ENCODE peak calls at places on chromosomes 5 and 9, in six cellular contexts. I, X, U, O, L and B are unnamed samples.

GRCh38 chr9:124122813-124123462 is 111.4 kb downstream of the LHX2 start:
- DNase-seq in I (no peak), X (no peak), U (no peak), O (peak; percentile 43), L (no peak), B (no peak)

GRCh38 chr5:150511641-150512367 is 3.9 kb downstream of the NDST1 start:
- DNase-seq in I (no peak), X (peak; percentile 63), U (no peak), O (peak; percentile 80), L (no peak), B (peak; percentile 79)

GRCh38 chr5:53479045-53479655 is 1.3 kb upstream of the FST start:
- DNase-seq in I (no peak), X (no peak), U (no peak), O (peak; percentile 48), L (no peak), B (peak; percentile 50)

GRCh38 chr9:35195683-35196082 is 33.9 kb downstream of the UNC13B start:
- DNase-seq in I (no peak), X (peak; percentile 8), U (no peak), O (peak; percentile 29), L (no peak), B (no peak)

GRCh38 chr5:38755171-38755570 is 90.6 kb upstream of the OSMR start:
- DNase-seq in I (no peak), X (peak; percentile 45), U (no peak), O (peak; percentile 68), L (no peak), B (no peak)

GRCh38 chr5:55633574-55634203 is 78.4 kb downstream of the SLC38A9 start:
- DNase-seq in I (no peak), X (peak; percentile 36), U (no peak), O (peak; percentile 55), L (no peak), B (no peak)

GRCh38 chr9:125380406-125380805 is 118.8 kb downstream of the GAPVD1 start:
- DNase-seq in I (no peak), X (peak; percentile 7), U (no peak), O (peak; percentile 32), L (no peak), B (no peak)

GRCh38 chr5:151696470-151697061 is 9.9 kb upstream of the SPARC start:
- DNase-seq in I (no peak), X (peak; percentile 99), U (no peak), O (peak; percentile 99), L (no peak), B (peak; percentile 77)

GRCh38 chr5:176664886-176665285 is 17.6 kb downstream of the TSPAN17 start:
- DNase-seq in I (no peak), X (no peak), U (no peak), O (no peak), L (no peak), B (no peak)

GRCh38 chr5:91101777-91102379 is 281.2 kb downstream of the ARRDC3 start:
- DNase-seq in I (peak; percentile 53), X (peak; percentile 83), U (peak; percentile 63), O (peak; percentile 84), L (peak; percentile 74), B (peak; percentile 86)
- H2BK120ac ChIP-seq in I (no peak overlapping the region), X (no peak overlapping the region), U (no peak overlapping the region), O (peak overlapping the region; percentile 48), L (no peak overlapping the region), B (no peak overlapping the region)

DNA sequence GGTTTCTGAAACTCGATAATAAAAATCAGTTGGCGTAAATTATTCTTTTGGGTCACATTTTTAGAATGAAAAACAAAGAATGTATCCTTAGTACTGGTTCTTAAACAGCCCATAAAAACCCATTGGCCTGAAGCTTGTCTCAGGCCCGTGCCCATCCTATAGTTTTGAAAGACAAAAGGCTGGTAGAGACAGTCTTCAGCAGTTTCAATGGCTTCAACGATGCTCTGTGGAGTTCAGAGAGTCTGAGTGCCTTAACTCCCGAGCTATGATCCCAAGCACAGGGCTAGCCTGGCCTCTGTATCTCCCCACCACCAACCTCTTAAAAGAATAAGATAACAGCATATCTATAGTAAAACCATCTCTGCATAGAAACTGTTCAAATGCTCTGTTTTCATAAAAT is 595.0 kb downstream of the CDH12 start:
- DNase-seq in I (no peak), X (no peak), U (no peak), O (no peak), L (no peak), B (no peak)
- H3K4me3 ChIP-seq in I (no peak overlapping the region), X (no peak overlapping the region), U (no peak overlapping the region), O (no peak overlapping the region), L (no peak overlapping the region), B (no peak overlapping the region)

DNA sequence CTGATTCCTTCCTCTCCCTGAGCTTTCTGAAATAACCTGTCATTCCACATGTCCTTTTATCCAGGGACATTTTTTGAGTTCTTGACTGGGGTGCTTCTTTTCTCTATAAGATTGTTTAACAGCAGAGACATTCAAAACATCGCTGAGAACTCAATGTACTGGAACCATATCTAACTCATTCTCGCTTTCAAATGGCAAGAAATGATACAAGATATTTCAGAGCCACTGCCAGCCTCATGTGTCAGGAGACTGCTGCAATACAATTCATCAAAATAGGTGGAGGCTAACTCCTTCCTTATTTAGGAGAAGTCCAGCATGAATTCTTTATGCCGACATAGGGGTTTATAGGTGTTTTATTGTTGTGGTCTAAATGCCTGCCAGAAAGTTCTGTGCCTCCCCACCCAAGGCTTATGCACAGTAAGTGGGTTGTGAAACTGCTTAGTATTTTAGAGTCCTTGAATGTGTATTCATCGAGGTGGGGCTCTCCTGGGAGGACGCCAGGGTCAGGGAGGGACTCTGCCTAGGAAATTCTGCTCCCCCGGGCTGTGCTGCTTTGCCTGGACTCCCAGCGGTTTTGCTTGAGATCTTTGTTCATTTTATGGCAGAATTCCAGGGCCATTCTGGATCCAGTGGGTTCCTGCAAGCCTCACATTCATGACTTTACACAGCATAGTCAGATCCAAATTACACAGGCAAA is 53.9 kb downstream of the ZNF474 start:
- DNase-seq in I (no peak), X (no peak), U (no peak), O (peak; percentile 76), L (no peak), B (no peak)
- H2BK120ac ChIP-seq in I (no peak overlapping the region), X (no peak overlapping the region), U (no peak overlapping the region), O (peak overlapping the region; percentile 89), L (no peak overlapping the region), B (no peak overlapping the region)

DNA sequence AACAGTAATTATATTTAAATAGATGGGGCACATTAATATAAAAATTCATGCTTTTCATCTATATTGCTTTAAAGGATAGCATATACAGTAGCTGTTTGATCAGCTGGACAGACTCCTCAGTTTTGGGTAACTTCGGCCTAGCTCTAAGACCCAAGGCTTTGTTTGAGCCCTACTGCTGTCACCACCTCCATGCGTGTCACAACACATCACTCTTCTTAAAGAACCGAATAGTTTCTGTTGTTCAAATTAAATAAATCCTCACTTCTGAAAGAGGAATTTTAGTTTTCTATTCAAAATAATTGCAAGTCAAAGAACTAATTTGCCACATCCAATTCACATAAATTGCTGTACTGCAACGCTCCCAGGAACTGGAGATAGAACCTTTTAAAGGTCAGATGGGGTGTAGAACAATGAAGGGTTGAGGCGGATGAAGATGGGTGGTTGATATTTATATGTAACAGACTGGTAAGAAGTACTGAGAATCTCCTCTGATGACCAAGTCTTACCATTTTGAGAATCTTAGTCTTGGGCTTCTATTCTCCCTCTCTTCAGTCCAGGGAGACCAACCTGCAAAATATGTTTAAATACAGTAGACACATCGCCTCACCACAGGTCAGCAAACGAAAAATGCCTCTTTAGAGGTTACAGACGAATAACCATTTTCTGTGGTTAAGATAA is 1.6 kb downstream of the NREP start:
- DNase-seq in I (no peak), X (no peak), U (no peak), O (no peak), L (no peak), B (no peak)
- H3K4me3 ChIP-seq in I (peak overlapping the region; percentile 84), X (peak overlapping the region; percentile 82), U (peak overlapping the region; percentile 78), O (peak overlapping the region; percentile 95), L (no peak overlapping the region), B (no peak overlapping the region)

GRCh38 chr9:2241875-2242741 is 227.0 kb downstream of the SMARCA2 start:
- DNase-seq in I (peak; percentile 77), X (peak; percentile 91), U (peak; percentile 72), O (peak; percentile 88), L (peak; percentile 80), B (peak; percentile 96)
- H2BK120ac ChIP-seq in I (peak overlapping the region; percentile 1), X (no peak overlapping the region), U (no peak overlapping the region), O (peak overlapping the region; percentile 45), L (peak overlapping the region; percentile 70), B (no peak overlapping the region)

DNA sequence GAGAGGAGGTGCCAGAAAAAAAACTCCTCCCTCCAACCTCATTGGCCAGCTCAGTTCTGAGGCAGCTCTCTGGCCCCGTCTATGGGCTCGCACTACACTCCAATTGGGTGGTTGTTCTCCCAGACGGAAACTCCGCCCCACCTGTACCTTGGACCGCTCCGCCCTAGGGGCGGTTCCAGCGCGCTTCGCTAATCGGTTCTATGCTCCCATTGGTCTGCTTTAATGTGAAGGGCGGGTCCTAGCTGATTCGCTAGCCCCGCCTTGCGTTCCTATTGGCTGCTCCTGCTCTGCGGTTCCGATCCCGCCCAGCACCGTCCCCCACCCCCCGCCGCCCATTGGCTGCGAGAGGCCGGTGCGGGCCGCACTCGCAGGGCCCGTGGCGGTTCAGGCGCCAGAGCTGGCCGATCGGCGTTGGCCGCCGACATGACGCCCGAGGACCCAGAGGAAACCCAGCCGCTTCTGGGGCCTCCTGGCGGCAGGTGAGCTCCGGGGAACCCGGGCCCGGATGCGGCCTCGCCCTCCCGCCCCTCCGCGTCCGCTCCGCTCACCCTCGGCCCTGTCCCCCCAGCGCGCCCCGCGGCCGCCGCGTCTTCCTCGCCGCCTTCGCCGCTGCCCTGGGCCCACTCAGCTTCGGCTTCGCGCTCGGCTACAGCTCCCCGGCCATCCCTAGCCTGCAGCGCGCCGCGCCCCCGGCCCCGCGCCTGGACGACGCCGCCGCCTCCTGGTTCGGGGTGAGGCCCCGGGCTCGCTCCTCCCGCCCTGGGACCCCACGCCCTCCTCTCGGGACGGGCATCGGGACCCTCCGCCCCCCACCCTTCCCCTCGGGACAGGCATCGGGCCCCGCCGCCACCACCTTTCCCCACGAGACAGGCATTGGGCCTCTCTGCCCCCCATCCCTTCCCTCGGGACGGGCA is at the start of gene SLC2A8:
- DNase-seq in I (peak; percentile 99), X (peak; percentile 100), U (peak; percentile 99), O (peak; percentile 99), L (peak; percentile 100), B (peak; percentile 100)
- H3K4me3 ChIP-seq in I (peak within 1 kb of the TSS; percentile 90), X (peak within 1 kb of the TSS; percentile 33), U (peak within 1 kb of the TSS; percentile 80), O (peak within 1 kb of the TSS; percentile 55), L (peak within 1 kb of the TSS; percentile 97), B (peak within 1 kb of the TSS; percentile 58)

DNA sequence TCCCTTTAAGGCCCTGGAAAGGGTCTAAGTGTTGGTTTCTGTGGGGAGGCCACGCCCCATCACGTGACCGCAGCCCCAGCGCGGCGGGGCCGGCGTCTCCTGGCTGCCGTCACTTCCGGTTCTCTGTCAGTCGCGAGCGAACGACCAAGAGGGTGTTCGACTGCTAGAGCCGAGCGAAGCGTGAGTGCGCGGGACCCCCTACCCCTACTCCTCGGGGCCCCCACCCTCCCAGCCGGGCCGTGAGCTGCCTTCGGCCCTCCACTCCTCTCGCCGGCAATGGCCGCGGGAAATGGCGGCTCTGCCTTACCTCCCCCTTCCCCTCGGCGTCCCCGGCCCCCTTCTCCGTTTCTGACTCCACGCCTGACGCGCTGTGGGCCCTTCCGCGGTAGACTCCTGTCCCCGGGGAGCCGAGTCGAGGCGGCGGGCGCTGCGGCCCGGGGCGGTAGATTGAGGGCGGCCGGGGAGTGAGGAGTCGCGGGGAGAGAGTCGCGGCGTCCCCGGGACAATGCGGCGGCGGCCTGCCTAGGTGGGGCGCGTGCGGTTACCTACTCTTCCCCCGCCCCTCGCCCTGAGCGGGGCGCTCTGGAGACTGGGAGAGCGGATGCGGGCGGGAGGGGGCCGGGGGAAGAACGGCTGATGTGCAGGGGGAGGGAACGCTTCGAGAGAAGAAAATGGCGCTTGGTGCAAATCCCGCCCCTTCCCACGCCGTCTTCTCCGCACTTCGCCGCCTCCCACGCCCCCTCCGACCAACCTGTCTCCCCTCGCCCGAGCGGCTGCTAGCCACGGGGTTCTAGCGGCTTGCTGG is at the start of gene SUB1:
- DNase-seq in I (peak; percentile 75), X (peak; percentile 94), U (peak; percentile 86), O (peak; percentile 90), L (peak; percentile 91), B (peak; percentile 97)
- H2BK120ac ChIP-seq in I (no peak within 1 kb of the TSS), X (peak within 1 kb of the TSS; percentile 93), U (peak within 1 kb of the TSS; percentile 87), O (peak within 1 kb of the TSS; percentile 28), L (peak within 1 kb of the TSS; percentile 80), B (peak within 1 kb of the TSS; percentile 86)